ENCODE peak calls at places on chromosomes 1 and 21, in seven cellular contexts. One of them, this sample, is unnamed.

GRCh38 chr1:173479649-173480048 is 2.5 kb downstream of the PRDX6 start:
- DNase-seq in fibroblast of mammary gland: peak
- DNase-seq in tibial artery: no peak
- DNase-seq in cardiac fibroblast: peak
- DNase-seq in CD4-positive, alpha-beta T cell: no peak
- DNase-seq in transverse colon: no peak
- DNase-seq in PC-3: peak
- DNase-seq in this sample: no peak

GRCh38 chr21:34791776-34792503 is 123.1 kb downstream of the CLIC6 start:
- DNase-seq in fibroblast of mammary gland: no peak
- DNase-seq in tibial artery: no peak
- DNase-seq in cardiac fibroblast: no peak
- DNase-seq in CD4-positive, alpha-beta T cell: no peak
- DNase-seq in transverse colon: no peak
- DNase-seq in PC-3: no peak
- DNase-seq in this sample: no peak

GRCh38 chr1:43878854-43879253 is 54.7 kb upstream of the ARTN start:
- DNase-seq in fibroblast of mammary gland: no peak
- DNase-seq in tibial artery: no peak
- DNase-seq in cardiac fibroblast: peak
- DNase-seq in CD4-positive, alpha-beta T cell: no peak
- DNase-seq in transverse colon: no peak
- DNase-seq in PC-3: no peak
- DNase-seq in this sample: no peak

GRCh38 chr21:38048241-38048640 is 132.0 kb upstream of the KCNJ6 start:
- DNase-seq in fibroblast of mammary gland: no peak
- DNase-seq in tibial artery: no peak
- DNase-seq in cardiac fibroblast: no peak
- DNase-seq in CD4-positive, alpha-beta T cell: no peak
- DNase-seq in transverse colon: no peak
- DNase-seq in PC-3: no peak
- DNase-seq in this sample: no peak

GRCh38 chr1:56200921-56201320 is 378.4 kb downstream of the PLPP3 start:
- DNase-seq in fibroblast of mammary gland: peak
- DNase-seq in tibial artery: no peak
- DNase-seq in cardiac fibroblast: no peak
- DNase-seq in CD4-positive, alpha-beta T cell: no peak
- DNase-seq in transverse colon: no peak
- DNase-seq in PC-3: peak
- DNase-seq in this sample: no peak

GRCh38 chr1:159161001-159161718 is 10.3 kb upstream of the CADM3 start:
- DNase-seq in fibroblast of mammary gland: peak
- DNase-seq in tibial artery: peak
- DNase-seq in cardiac fibroblast: peak
- DNase-seq in CD4-positive, alpha-beta T cell: peak
- DNase-seq in transverse colon: peak
- DNase-seq in PC-3: peak
- DNase-seq in this sample: peak

GRCh38 chr1:216502528-216503162 is 79.4 kb upstream of the USH2A start:
- DNase-seq in fibroblast of mammary gland: no peak
- DNase-seq in tibial artery: no peak
- DNase-seq in cardiac fibroblast: no peak
- DNase-seq in CD4-positive, alpha-beta T cell: no peak
- DNase-seq in transverse colon: no peak
- DNase-seq in PC-3: no peak
- DNase-seq in this sample: no peak

GRCh38 chr1:228471762-228472398 is 15.3 kb upstream of the RNF187 start:
- DNase-seq in fibroblast of mammary gland: peak
- DNase-seq in tibial artery: no peak
- DNase-seq in cardiac fibroblast: peak
- DNase-seq in CD4-positive, alpha-beta T cell: no peak
- DNase-seq in transverse colon: no peak
- DNase-seq in PC-3: peak
- DNase-seq in this sample: no peak

GRCh38 chr1:174200746-174201145 is 41.4 kb downstream of the RABGAP1L start:
- DNase-seq in fibroblast of mammary gland: no peak
- DNase-seq in tibial artery: no peak
- DNase-seq in cardiac fibroblast: no peak
- DNase-seq in CD4-positive, alpha-beta T cell: no peak
- DNase-seq in transverse colon: no peak
- DNase-seq in PC-3: no peak
- DNase-seq in this sample: no peak

GRCh38 chr1:58437623-58438022 is 108.9 kb downstream of the OMA1 start:
- DNase-seq in fibroblast of mammary gland: no peak
- DNase-seq in tibial artery: no peak
- DNase-seq in cardiac fibroblast: no peak
- DNase-seq in CD4-positive, alpha-beta T cell: no peak
- DNase-seq in transverse colon: no peak
- DNase-seq in PC-3: no peak
- DNase-seq in this sample: no peak

GRCh38 chr1:239112092-239112491 is 274.3 kb upstream of the CHRM3 start:
- DNase-seq in fibroblast of mammary gland: no peak
- DNase-seq in tibial artery: no peak
- DNase-seq in cardiac fibroblast: no peak
- DNase-seq in CD4-positive, alpha-beta T cell: no peak
- DNase-seq in transverse colon: no peak
- DNase-seq in PC-3: no peak
- DNase-seq in this sample: no peak

GRCh38 chr1:57719274-57719673 is 295.4 kb upstream of the DAB1 start:
- DNase-seq in fibroblast of mammary gland: no peak
- DNase-seq in tibial artery: no peak
- DNase-seq in cardiac fibroblast: no peak
- DNase-seq in CD4-positive, alpha-beta T cell: no peak
- DNase-seq in transverse colon: no peak
- DNase-seq in PC-3: no peak
- DNase-seq in this sample: no peak

GRCh38 chr1:35120458-35121133 is 41.4 kb downstream of the ZMYM1 start:
- DNase-seq in fibroblast of mammary gland: peak
- DNase-seq in tibial artery: no peak
- DNase-seq in cardiac fibroblast: peak
- DNase-seq in CD4-positive, alpha-beta T cell: no peak
- DNase-seq in transverse colon: peak
- DNase-seq in PC-3: no peak
- DNase-seq in this sample: no peak

GRCh38 chr1:67528141-67528540 is 97.9 kb upstream of the SERBP1 start:
- DNase-seq in fibroblast of mammary gland: no peak
- DNase-seq in tibial artery: no peak
- DNase-seq in cardiac fibroblast: no peak
- DNase-seq in CD4-positive, alpha-beta T cell: no peak
- DNase-seq in transverse colon: no peak
- DNase-seq in PC-3: no peak
- DNase-seq in this sample: no peak

GRCh38 chr1:12477936-12478611 is 139.9 kb downstream of the DHRS3 start:
- DNase-seq in fibroblast of mammary gland: peak
- DNase-seq in tibial artery: peak
- DNase-seq in cardiac fibroblast: peak
- DNase-seq in CD4-positive, alpha-beta T cell: no peak
- DNase-seq in transverse colon: peak
- DNase-seq in PC-3: peak
- DNase-seq in this sample: peak

GRCh38 chr1:225228871-225229303 is 199.0 kb downstream of the LBR start:
- DNase-seq in fibroblast of mammary gland: no peak
- DNase-seq in tibial artery: no peak
- DNase-seq in cardiac fibroblast: no peak
- DNase-seq in CD4-positive, alpha-beta T cell: no peak
- DNase-seq in transverse colon: no peak
- DNase-seq in PC-3: no peak
- DNase-seq in this sample: no peak

GRCh38 chr1:87941292-87941946 is 612.7 kb downstream of the LMO4 start:
- DNase-seq in fibroblast of mammary gland: no peak
- DNase-seq in tibial artery: no peak
- DNase-seq in cardiac fibroblast: no peak
- DNase-seq in CD4-positive, alpha-beta T cell: no peak
- DNase-seq in transverse colon: no peak
- DNase-seq in PC-3: no peak
- DNase-seq in this sample: no peak

GRCh38 chr1:205052689-205053088 is 9.7 kb downstream of the CNTN2 start:
- DNase-seq in fibroblast of mammary gland: no peak
- DNase-seq in tibial artery: no peak
- DNase-seq in cardiac fibroblast: no peak
- DNase-seq in CD4-positive, alpha-beta T cell: no peak
- DNase-seq in transverse colon: no peak
- DNase-seq in PC-3: no peak
- DNase-seq in this sample: no peak

GRCh38 chr1:51070011-51070410 is 32.0 kb upstream of the C1orf185 start:
- DNase-seq in fibroblast of mammary gland: no peak
- DNase-seq in tibial artery: no peak
- DNase-seq in cardiac fibroblast: no peak
- DNase-seq in CD4-positive, alpha-beta T cell: no peak
- DNase-seq in transverse colon: no peak
- DNase-seq in PC-3: peak
- DNase-seq in this sample: no peak

GRCh38 chr1:169308313-169309039 is 59.1 kb downstream of the NME7 start:
- DNase-seq in fibroblast of mammary gland: no peak
- DNase-seq in tibial artery: no peak
- DNase-seq in cardiac fibroblast: no peak
- DNase-seq in CD4-positive, alpha-beta T cell: no peak
- DNase-seq in transverse colon: no peak
- DNase-seq in PC-3: peak
- DNase-seq in this sample: no peak

GRCh38 chr1:156493154-156493631 is 7.4 kb downstream of the MEF2D start:
- DNase-seq in fibroblast of mammary gland: no peak
- DNase-seq in tibial artery: no peak
- DNase-seq in cardiac fibroblast: no peak
- DNase-seq in CD4-positive, alpha-beta T cell: no peak
- DNase-seq in transverse colon: peak
- DNase-seq in PC-3: no peak
- DNase-seq in this sample: peak

GRCh38 chr1:51168266-51168845 is 66.3 kb downstream of the C1orf185 start:
- DNase-seq in fibroblast of mammary gland: peak
- DNase-seq in tibial artery: no peak
- DNase-seq in cardiac fibroblast: peak
- DNase-seq in CD4-positive, alpha-beta T cell: no peak
- DNase-seq in transverse colon: no peak
- DNase-seq in PC-3: no peak
- DNase-seq in this sample: no peak

GRCh38 chr1:66403031-66403731 is 130.8 kb upstream of the SGIP1 start:
- DNase-seq in fibroblast of mammary gland: peak
- DNase-seq in tibial artery: no peak
- DNase-seq in cardiac fibroblast: no peak
- DNase-seq in CD4-positive, alpha-beta T cell: no peak
- DNase-seq in transverse colon: no peak
- DNase-seq in PC-3: no peak
- DNase-seq in this sample: no peak
- TF ChIP-seq CTCF in fibroblast of mammary gland: peak
- TF ChIP-seq CTCF in tibial artery: no peak
- TF ChIP-seq CTCF in cardiac fibroblast: no peak
- TF ChIP-seq CTCF in CD4-positive, alpha-beta T cell: no peak
- TF ChIP-seq CTCF in transverse colon: no peak
- TF ChIP-seq CTCF in PC-3: no peak
- TF ChIP-seq CTCF in this sample: peak

GRCh38 chr1:109280768-109281356 is 2.1 kb downstream of the PSRC1 start:
- DNase-seq in fibroblast of mammary gland: no peak
- DNase-seq in tibial artery: no peak
- DNase-seq in cardiac fibroblast: no peak
- DNase-seq in CD4-positive, alpha-beta T cell: no peak
- DNase-seq in transverse colon: no peak
- DNase-seq in PC-3: no peak
- DNase-seq in this sample: no peak

GRCh38 chr1:109283748-109284600 is 1.0 kb upstream of the PSRC1 start:
- DNase-seq in fibroblast of mammary gland: no peak
- DNase-seq in tibial artery: no peak
- DNase-seq in cardiac fibroblast: no peak
- DNase-seq in CD4-positive, alpha-beta T cell: no peak
- DNase-seq in transverse colon: no peak
- DNase-seq in PC-3: no peak
- DNase-seq in this sample: no peak

GRCh38 chr1:109282952-109283747 is at the start of gene PSRC1:
- DNase-seq in fibroblast of mammary gland: peak
- DNase-seq in tibial artery: peak
- DNase-seq in cardiac fibroblast: peak
- DNase-seq in CD4-positive, alpha-beta T cell: peak
- DNase-seq in transverse colon: peak
- DNase-seq in PC-3: peak
- DNase-seq in this sample: peak

GRCh38 chr1:109281680-109282496 is 1.1 kb downstream of the PSRC1 start:
- DNase-seq in fibroblast of mammary gland: peak
- DNase-seq in tibial artery: no peak
- DNase-seq in cardiac fibroblast: peak
- DNase-seq in CD4-positive, alpha-beta T cell: no peak
- DNase-seq in transverse colon: no peak
- DNase-seq in PC-3: no peak
- DNase-seq in this sample: no peak

DNA sequence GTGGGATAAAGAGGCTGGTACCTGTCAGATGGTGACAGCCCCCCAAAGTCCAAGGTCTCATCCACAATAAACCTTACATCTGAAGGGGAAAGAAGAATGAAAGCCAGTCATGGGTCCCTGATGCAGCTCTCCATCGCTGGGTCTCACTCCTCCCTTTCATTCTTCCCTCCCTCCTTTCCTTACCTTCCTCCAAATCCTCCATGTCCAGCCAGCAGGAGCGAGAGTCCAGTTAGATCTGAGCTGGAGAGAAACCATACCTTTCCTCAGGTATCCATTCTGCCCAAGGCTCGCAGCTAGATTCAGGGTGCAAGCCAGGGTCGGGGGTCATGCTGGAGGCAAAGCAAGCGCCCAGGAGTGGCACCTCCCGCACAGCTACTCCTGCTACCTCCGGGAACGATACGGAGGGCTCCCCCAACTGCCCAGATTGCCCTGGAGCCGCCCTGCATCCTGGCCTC is 421 bp downstream of the PSRC1 start:
- DNase-seq in fibroblast of mammary gland: no peak
- DNase-seq in tibial artery: no peak
- DNase-seq in cardiac fibroblast: no peak
- DNase-seq in CD4-positive, alpha-beta T cell: no peak
- DNase-seq in transverse colon: no peak
- DNase-seq in PC-3: no peak
- DNase-seq in this sample: no peak
- TF ChIP-seq CTCF in fibroblast of mammary gland: no peak
- TF ChIP-seq CTCF in tibial artery: no peak
- TF ChIP-seq CTCF in cardiac fibroblast: no peak
- TF ChIP-seq CTCF in CD4-positive, alpha-beta T cell: no peak
- TF ChIP-seq CTCF in transverse colon: no peak
- TF ChIP-seq CTCF in PC-3: no peak
- TF ChIP-seq CTCF in this sample: no peak

GRCh38 chr1:54547601-54548388 is at the start of gene ACOT11:
- DNase-seq in fibroblast of mammary gland: peak
- DNase-seq in tibial artery: peak
- DNase-seq in cardiac fibroblast: peak
- DNase-seq in CD4-positive, alpha-beta T cell: no peak
- DNase-seq in transverse colon: peak
- DNase-seq in PC-3: no peak
- DNase-seq in this sample: peak
- TF ChIP-seq CTCF in fibroblast of mammary gland: peak
- TF ChIP-seq CTCF in tibial artery: peak
- TF ChIP-seq CTCF in cardiac fibroblast: no peak
- TF ChIP-seq CTCF in CD4-positive, alpha-beta T cell: no peak
- TF ChIP-seq CTCF in transverse colon: peak
- TF ChIP-seq CTCF in PC-3: peak
- TF ChIP-seq CTCF in this sample: peak

DNA sequence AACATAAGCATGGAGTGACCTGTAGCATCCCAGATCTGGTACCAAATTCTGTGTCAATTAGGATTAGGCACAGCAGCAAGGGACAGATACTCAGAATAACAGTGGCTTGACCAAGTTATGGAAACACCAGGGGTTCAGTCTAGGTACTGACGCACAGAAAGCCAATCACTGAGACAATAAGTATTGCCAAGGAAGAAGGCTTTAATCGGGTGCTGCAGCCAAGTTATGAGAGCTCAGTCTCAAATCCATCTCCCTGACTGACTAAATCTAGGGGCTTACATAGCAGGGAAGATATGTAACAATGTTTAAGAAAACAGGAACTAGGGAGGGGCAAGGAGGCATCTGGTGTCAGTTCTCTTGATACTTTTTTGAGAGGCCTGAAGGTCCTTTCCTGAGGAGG is 39.6 kb upstream of the CTBS start:
- DNase-seq in fibroblast of mammary gland: no peak
- DNase-seq in tibial artery: no peak
- DNase-seq in cardiac fibroblast: no peak
- DNase-seq in CD4-positive, alpha-beta T cell: no peak
- DNase-seq in transverse colon: no peak
- DNase-seq in PC-3: no peak
- DNase-seq in this sample: no peak
- TF ChIP-seq CTCF in fibroblast of mammary gland: no peak
- TF ChIP-seq CTCF in tibial artery: no peak
- TF ChIP-seq CTCF in cardiac fibroblast: no peak
- TF ChIP-seq CTCF in CD4-positive, alpha-beta T cell: no peak
- TF ChIP-seq CTCF in transverse colon: no peak
- TF ChIP-seq CTCF in PC-3: no peak
- TF ChIP-seq CTCF in this sample: no peak

This sample was measured in retinal pigment epithelial cell.